ENCODE peak calls at places on chromosome 21, in four cellular contexts. P is mesenchymal stem cell, Q is heart right ventricle, V is IMR-90. G is an unnamed sample. For H3K4me1, the result is how much of the 10 kb centered on the place peaks cover.

GRCh38 chr21:36164427-36164784 is 7.8 kb downstream of the DOP1B start:
- DNase-seq in P (no peak), Q (no peak), V (no peak), G (no peak)

GRCh38 chr21:22352088-22352487 is 1353.9 kb downstream of the NCAM2 start:
- DNase-seq in P (no peak), Q (no peak), V (no peak), G (no peak)

GRCh38 chr21:17781524-17781923 is 37.6 kb downstream of the C21orf91 start:
- DNase-seq in P (no peak), Q (no peak), V (no peak), G (no peak)

GRCh38 chr21:33434770-33435360 is 31.7 kb downstream of the IFNGR2 start:
- DNase-seq in P (peak), Q (no peak), V (peak), G (no peak)

GRCh38 chr21:39799178-39799577 is 54.2 kb downstream of the IGSF5 start:
- DNase-seq in P (no peak), Q (peak), V (no peak), G (no peak)

GRCh38 chr21:17552410-17552809 is 39.6 kb downstream of the CXADR start:
- DNase-seq in P (no peak), Q (no peak), V (no peak), G (no peak)

GRCh38 chr21:40128891-40129290 is 261.7 kb downstream of the PCP4 start:
- DNase-seq in P (no peak), Q (no peak), V (no peak), G (no peak)

GRCh38 chr21:33374874-33375644 is 28.2 kb upstream of the IFNGR2 start:
- DNase-seq in P (no peak), Q (no peak), V (no peak), G (no peak)

GRCh38 chr21:34989337-34990151 is 59.6 kb downstream of the RUNX1 start:
- DNase-seq in P (peak), Q (no peak), V (no peak), G (no peak)

GRCh38 chr21:28705616-28706015 is 287.1 kb downstream of the LTN1 start:
- DNase-seq in P (peak), Q (no peak), V (peak), G (no peak)

GRCh38 chr21:19692231-19692630 is 1288.6 kb upstream of the TMPRSS15 start:
- DNase-seq in P (no peak), Q (no peak), V (no peak), G (no peak)

GRCh38 chr21:33007747-33008146 is 18.0 kb upstream of the OLIG2 start:
- DNase-seq in P (peak), Q (no peak), V (no peak), G (no peak)

GRCh38 chr21:29656504-29657227 is 283.1 kb downstream of the GRIK1 start:
- DNase-seq in P (peak), Q (no peak), V (peak), G (no peak)

GRCh38 chr21:33640697-33641338 is 723 bp downstream of the CRYZL1 start:
- DNase-seq in P (peak), Q (no peak), V (peak), G (no peak)

GRCh38 chr21:18517905-18518566 is 114.5 kb upstream of the TMPRSS15 start:
- DNase-seq in P (no peak), Q (no peak), V (no peak), G (no peak)

GRCh38 chr21:26655466-26655865 is 82.4 kb upstream of the CYYR1 start:
- DNase-seq in P (no peak), Q (no peak), V (no peak), G (no peak)

GRCh38 chr21:17673261-17674020 is 60.7 kb upstream of the BTG3 start:
- DNase-seq in P (no peak), Q (no peak), V (no peak), G (no peak)

GRCh38 chr21:31586118-31586517 is 73.4 kb upstream of the SOD1 start:
- DNase-seq in P (no peak), Q (no peak), V (no peak), G (no peak)

GRCh38 chr21:25772680-25773079 is 37.9 kb downstream of the GABPA start:
- DNase-seq in P (no peak), Q (no peak), V (no peak), G (no peak)

GRCh38 chr21:18245493-18245967 is 897 bp downstream of the CHODL start:
- DNase-seq in P (peak), Q (no peak), V (no peak), G (no peak)

GRCh38 chr21:23694396-23694795 is 1912.9 kb downstream of the MRPL39 start:
- DNase-seq in P (no peak), Q (no peak), V (no peak), G (no peak)

GRCh38 chr21:33655591-33656221 is 13.4 kb downstream of the ITSN1 start:
- DNase-seq in P (peak), Q (no peak), V (peak), G (peak)

GRCh38 chr21:32335601-32336575 is 37.2 kb downstream of the MRAP start:
- DNase-seq in P (no peak), Q (no peak), V (peak), G (no peak)

GRCh38 chr21:35508389-35508888 is 459.3 kb upstream of the RUNX1 start:
- DNase-seq in P (peak), Q (peak), V (peak), G (peak)

GRCh38 chr21:23471877-23472276 is 2135.4 kb downstream of the MRPL39 start:
- DNase-seq in P (no peak), Q (no peak), V (no peak), G (no peak)

GRCh38 chr21:34835526-34835925 is 166.7 kb downstream of the CLIC6 start:
- DNase-seq in P (peak), Q (no peak), V (no peak), G (peak)

GRCh38 chr21:28699591-28700259 is 293.0 kb downstream of the LTN1 start:
- DNase-seq in P (no peak), Q (no peak), V (no peak), G (no peak)

GRCh38 chr21:43262427-43262826 is 93.6 kb downstream of the CRYAA start:
- DNase-seq in P (no peak), Q (no peak), V (peak), G (no peak)

GRCh38 chr21:32411366-32412161 is 942 bp upstream of the EVA1C start:
- DNase-seq in P (peak), Q (peak), V (peak), G (peak)

GRCh38 chr21:35586305-35586704 is 474.0 kb downstream of the SETD4 start:
- DNase-seq in P (no peak), Q (no peak), V (no peak), G (no peak)

DNA sequence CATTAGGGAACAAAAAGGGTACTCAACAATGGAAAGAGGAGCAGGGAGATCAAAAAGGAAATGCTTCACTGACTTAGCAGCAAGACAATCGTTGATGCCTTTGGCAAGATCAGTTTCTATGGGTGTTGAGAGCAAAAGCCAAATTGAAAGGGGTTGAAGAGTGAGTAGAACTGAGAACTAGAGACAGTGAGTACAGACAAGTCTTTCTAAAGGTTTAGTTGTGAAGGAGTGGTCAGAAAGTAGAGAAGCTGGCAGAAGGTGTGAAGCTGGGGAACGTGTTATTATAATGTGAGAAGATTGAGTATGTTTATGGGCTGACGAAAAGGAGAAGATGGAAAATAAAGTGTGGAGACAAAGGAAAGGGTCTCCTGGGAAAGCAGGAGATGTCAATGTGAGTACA is 221.2 kb upstream of the USP25 start:
- DNase-seq in P (no peak), Q (no peak), V (no peak), G (no peak)
- H3K4me1 ChIP-seq in P (under half), Q (under half), V (under half), G (under half)

GRCh38 chr21:41769521-41769920 is 2.7 kb upstream of the RIPK4 start:
- DNase-seq in P (no peak), Q (no peak), V (no peak), G (no peak)
- H3K4me3 ChIP-seq in P (no peak), Q (no peak), V (no peak), G (no peak)

GRCh38 chr21:44790401-44790800 is 11.2 kb downstream of the UBE2G2 start:
- DNase-seq in P (no peak), Q (no peak), V (no peak), G (no peak)
- H3K27ac ChIP-seq in P (no peak), Q (no peak), V (no peak), G (no peak)

DNA sequence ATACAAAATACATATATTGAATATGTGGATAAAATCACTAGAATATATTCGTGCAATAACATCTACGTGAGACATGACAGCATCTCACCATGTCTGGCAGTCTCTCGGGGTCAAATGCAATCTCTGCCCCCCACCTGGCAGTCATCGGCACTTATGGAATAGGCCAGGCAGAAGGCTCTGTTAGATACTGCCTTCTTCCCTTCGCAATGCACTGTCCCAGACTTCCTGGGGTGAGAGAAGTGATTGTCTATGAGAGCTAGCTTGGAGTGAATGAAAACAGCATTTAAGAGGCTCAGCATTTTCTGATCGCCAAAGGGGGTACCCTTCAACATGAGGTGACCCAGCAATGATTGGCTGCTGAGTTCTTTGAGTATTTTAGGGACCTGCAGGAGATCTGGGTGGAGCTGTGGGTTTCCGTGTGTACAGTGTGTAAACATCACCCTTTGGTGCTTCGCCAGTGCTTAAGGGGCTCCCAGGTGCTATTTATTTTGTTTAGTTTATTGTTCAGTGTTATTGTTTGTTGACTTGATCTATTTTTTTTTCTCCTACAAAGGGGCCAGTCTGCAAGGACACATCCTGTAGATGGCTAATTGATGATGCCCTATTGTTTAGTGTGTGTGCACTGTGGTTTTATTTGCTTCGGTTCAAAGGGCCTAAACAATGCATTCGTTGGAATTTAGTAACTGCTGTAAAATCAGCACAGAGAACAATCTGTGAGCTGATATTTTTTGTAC is 10.2 kb downstream of the ERG start:
- DNase-seq in P (no peak), Q (no peak), V (no peak), G (no peak)
- H3K4me1 ChIP-seq in P (under half), Q (under half), V (under half), G (under half)

GRCh38 chr21:44966135-44967081 is 26.6 kb downstream of the SLX9 start:
- DNase-seq in P (no peak), Q (peak), V (no peak), G (no peak)
- H3K4me3 ChIP-seq in P (no peak), Q (no peak), V (no peak), G (no peak)

DNA sequence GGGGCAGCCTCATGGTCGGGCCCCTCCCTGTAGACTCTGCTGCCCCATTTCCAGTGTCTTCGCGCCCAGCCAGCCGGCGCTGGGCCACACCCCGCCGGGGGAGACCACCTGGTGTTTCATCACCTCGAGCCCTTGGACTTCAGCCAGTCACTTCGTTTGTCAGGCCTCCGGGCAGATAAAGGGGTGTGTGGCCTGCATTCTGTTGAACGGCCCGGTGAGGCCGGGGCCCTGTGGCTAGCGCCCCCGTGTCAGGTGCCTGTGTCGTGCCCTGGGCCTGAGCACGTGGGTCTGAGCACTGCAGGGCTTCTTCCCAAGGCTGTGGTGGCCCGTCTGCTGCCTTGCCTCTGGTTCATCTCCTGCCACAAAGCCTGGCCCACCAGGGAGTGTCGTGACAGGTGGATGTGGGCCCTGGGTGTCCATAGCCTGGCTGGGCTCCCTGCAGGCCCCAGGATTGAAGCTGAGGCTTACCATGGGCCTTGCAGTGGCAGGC is 65.2 kb upstream of the DIP2A start:
- DNase-seq in P (no peak), Q (no peak), V (no peak), G (no peak)
- H3K27ac ChIP-seq in P (no peak), Q (no peak), V (no peak), G (no peak)